ENCODE peak calls at places on chromosomes 11 and 22, in six cellular contexts. K is CD4-positive, alpha-beta memory T cell; A is left lung; Y is endodermal cell; V is pancreas; P is breast epithelium. M is an unnamed sample.

GRCh38 chr11:3134651-3135490 is 30.2 kb downstream of the OSBPL5 start:
- DNase-seq in K (no peak), A (peak; percentile 78), Y (peak; percentile 42), V (peak; percentile 65), P (no peak), M (no peak)

GRCh38 chr11:44775366-44776356 is 48.9 kb downstream of the TSPAN18 start:
- DNase-seq in K (peak; percentile 65), A (no peak), Y (peak; percentile 94), V (no peak), P (no peak), M (peak; percentile 49)

GRCh38 chr11:96015911-96016565 is 92.1 kb upstream of the MTMR2 start:
- DNase-seq in K (peak; percentile 76), A (no peak), Y (peak; percentile 60), V (no peak), P (no peak), M (no peak)

GRCh38 chr11:43021466-43021865 is 290.3 kb upstream of the API5 start:
- DNase-seq in K (no peak), A (no peak), Y (peak; percentile 59), V (no peak), P (no peak), M (no peak)

GRCh38 chr11:84157639-84158038 is 871.5 kb upstream of the CCDC90B start:
- DNase-seq in K (no peak), A (no peak), Y (no peak), V (no peak), P (no peak), M (no peak)

GRCh38 chr22:32354360-32355351 is 3.0 kb upstream of the RFPL3 start:
- DNase-seq in K (no peak), A (peak; percentile 75), Y (no peak), V (peak; percentile 50), P (no peak), M (no peak)

GRCh38 chr11:118152020-118152551 is 537 bp downstream of the SCN4B start:
- DNase-seq in K (no peak), A (no peak), Y (peak; percentile 73), V (no peak), P (no peak), M (no peak)

GRCh38 chr11:121741954-121742361 is 289.2 kb upstream of the SORL1-AS1 start:
- DNase-seq in K (no peak), A (no peak), Y (no peak), V (no peak), P (peak; percentile 23), M (no peak)

GRCh38 chr11:110077866-110078325 is 15.3 kb upstream of the ZC3H12C start:
- DNase-seq in K (no peak), A (no peak), Y (no peak), V (no peak), P (no peak), M (peak; percentile 50)

GRCh38 chr11:77101043-77101537 is 1.6 kb upstream of the OMP start:
- DNase-seq in K (peak; percentile 33), A (no peak), Y (peak; percentile 69), V (no peak), P (no peak), M (no peak)

GRCh38 chr11:61126266-61126665 is 24.0 kb downstream of the CD5 start:
- DNase-seq in K (no peak), A (no peak), Y (no peak), V (peak; percentile 49), P (no peak), M (no peak)

GRCh38 chr11:34866375-34866774 is 49.8 kb downstream of the APIP start:
- DNase-seq in K (no peak), A (no peak), Y (no peak), V (no peak), P (no peak), M (no peak)

GRCh38 chr11:11620251-11620965 is 1.4 kb downstream of the GALNT18 start:
- DNase-seq in K (no peak), A (peak; percentile 86), Y (peak; percentile 86), V (peak; percentile 84), P (peak; percentile 32), M (no peak)

GRCh38 chr11:40306938-40307548 is 1152.4 kb downstream of the LRRC4C start:
- DNase-seq in K (no peak), A (no peak), Y (peak; percentile 52), V (no peak), P (no peak), M (no peak)

GRCh38 chr22:45448431-45448830 is 34.9 kb downstream of the RIBC2 start:
- DNase-seq in K (no peak), A (no peak), Y (no peak), V (peak; percentile 34), P (no peak), M (no peak)

GRCh38 chr11:44614281-44614680 is 48.8 kb downstream of the CD82 start:
- DNase-seq in K (no peak), A (no peak), Y (no peak), V (peak; percentile 35), P (no peak), M (no peak)

DNA sequence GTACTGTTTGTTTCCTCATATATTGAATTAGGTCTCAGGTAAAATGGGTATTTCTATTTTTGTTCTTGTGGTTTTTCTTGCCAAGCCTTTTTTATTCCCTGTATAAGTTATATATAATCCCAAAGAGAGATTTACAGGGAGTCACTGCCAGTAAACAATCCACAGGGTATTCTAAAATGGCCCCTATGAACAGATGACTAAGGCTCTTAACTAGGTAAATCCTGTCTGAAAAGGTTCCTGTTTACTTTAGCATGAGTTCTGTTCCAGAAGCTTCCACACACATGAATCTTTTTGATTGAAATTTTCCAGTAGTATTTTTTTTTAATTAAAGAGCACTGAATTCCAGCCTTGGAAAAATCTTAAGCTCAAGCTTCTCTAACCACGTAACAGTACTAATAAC is 552.8 kb upstream of the CCDC179 start:
- DNase-seq in K (no peak), A (no peak), Y (no peak), V (no peak), P (no peak), M (no peak)
- H3K4me1 ChIP-seq in K (no peaks in the 10 kb centered on the region), A (no peaks in the 10 kb centered on the region), Y (no peaks in the 10 kb centered on the region), V (no peaks in the 10 kb centered on the region), P (no peaks in the 10 kb centered on the region), M (no peaks in the 10 kb centered on the region)

GRCh38 chr11:85752201-85752889 is 58.6 kb downstream of the SYTL2 start:
- DNase-seq in K (peak; percentile 74), A (no peak), Y (no peak), V (no peak), P (no peak), M (no peak)
- H3K27ac ChIP-seq in K (peak overlapping the region; percentile 54), A (no peak overlapping the region), Y (no peak overlapping the region), V (no peak overlapping the region), P (no peak overlapping the region), M (no peak overlapping the region)

GRCh38 chr11:128477811-128478210 is 109.5 kb downstream of the ETS1 start:
- DNase-seq in K (no peak), A (no peak), Y (no peak), V (no peak), P (no peak), M (no peak)

GRCh38 chr11:128476729-128477128 is 110.6 kb downstream of the ETS1 start:
- DNase-seq in K (peak; percentile 97), A (no peak), Y (no peak), V (no peak), P (peak; percentile 43), M (no peak)

GRCh38 chr11:128476031-128476430 is 111.3 kb downstream of the ETS1 start:
- DNase-seq in K (no peak), A (no peak), Y (no peak), V (no peak), P (no peak), M (no peak)

GRCh38 chr11:128480066-128480465 is 107.3 kb downstream of the ETS1 start:
- DNase-seq in K (no peak), A (no peak), Y (no peak), V (no peak), P (peak; percentile 39), M (no peak)

DNA sequence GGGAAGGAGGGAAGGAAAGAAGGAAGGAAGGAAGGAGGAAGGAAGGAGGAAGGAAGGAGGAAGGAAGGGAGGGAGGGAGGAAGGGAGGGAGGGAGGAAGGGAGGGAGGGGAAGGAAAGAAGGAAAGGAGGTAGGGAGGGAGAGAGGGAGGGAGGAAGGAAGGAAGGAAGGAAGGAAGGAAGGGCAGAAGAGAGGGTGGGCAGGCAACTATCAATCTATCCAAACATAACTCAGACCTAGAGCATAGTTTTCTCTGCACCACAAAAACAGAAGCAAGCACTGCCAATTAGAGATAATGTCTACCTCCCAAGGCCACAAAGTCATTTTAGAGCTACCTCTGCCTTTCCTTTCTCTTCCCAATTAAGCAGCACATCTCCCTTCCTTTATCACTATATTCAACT is 109.1 kb downstream of the ETS1 start:
- DNase-seq in K (no peak), A (no peak), Y (no peak), V (no peak), P (no peak), M (no peak)
- H3K4me3 ChIP-seq in K (peak overlapping the region; percentile 32), A (no peak overlapping the region), Y (no peak overlapping the region), V (no peak overlapping the region), P (no peak overlapping the region), M (no peak overlapping the region)

GRCh38 chr11:69515271-69516245 is 34.1 kb downstream of the LINC01488 start:
- DNase-seq in K (no peak), A (peak; percentile 18), Y (peak; percentile 25), V (no peak), P (no peak), M (no peak)
- H3K4me1 ChIP-seq in K (no peaks in the 10 kb centered on the region), A (no peaks in the 10 kb centered on the region), Y (no peaks in the 10 kb centered on the region), V (no peaks in the 10 kb centered on the region), P (no peaks in the 10 kb centered on the region), M (no peaks in the 10 kb centered on the region)

DNA sequence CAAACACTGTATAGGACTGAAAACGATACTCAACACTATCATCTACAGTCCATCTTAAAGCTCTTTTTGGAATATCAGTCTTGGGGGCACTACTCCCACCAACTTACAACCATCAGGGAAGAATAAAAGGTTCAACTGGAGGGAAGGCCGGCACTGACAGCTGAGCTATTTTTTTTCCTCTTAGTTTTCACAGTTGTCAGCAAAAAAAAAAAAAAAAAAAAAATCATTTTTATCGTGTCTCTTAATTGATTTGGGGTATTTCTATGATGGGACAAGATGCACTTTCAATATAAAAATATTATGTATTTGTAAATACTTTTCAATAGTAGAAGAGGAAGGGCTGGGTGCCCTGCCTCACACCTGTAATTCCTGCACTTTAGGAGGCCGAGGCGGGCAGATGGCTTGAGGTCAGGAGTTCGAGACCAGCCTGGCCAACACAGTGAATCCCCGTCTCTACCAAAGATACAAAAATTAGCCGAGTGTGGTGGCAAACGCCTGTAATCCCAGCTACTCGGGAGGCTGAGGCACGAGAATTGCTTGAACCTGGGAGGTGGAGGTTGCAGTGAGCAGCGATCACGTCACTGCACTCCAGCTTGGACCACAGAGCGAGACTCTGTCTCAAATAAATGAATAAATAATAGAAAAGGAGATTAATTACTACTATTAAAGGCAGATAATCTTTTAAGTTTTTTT is 1.5 kb downstream of the KIF18A start:
- DNase-seq in K (no peak), A (no peak), Y (no peak), V (no peak), P (no peak), M (no peak)
- H3K27ac ChIP-seq in K (peak overlapping the region; percentile 88), A (peak overlapping the region; percentile 90), Y (no peak overlapping the region), V (no peak overlapping the region), P (no peak overlapping the region), M (no peak overlapping the region)